ENCODE peak calls at places on chromosome 18, in five cellular contexts. One of them, this sample, is unnamed.

GRCh38 chr18:51330148-51330547 is 132.7 kb upstream of the MEX3C start:
- DNase-seq in ecto neural progenitor cell: no peak
- DNase-seq in AG08395: no peak
- DNase-seq in GM06990: no peak
- DNase-seq in OCI-LY7: no peak
- DNase-seq in this sample: no peak

GRCh38 chr18:67846422-67847098 is 330.0 kb upstream of the DSEL start:
- DNase-seq in ecto neural progenitor cell: no peak
- DNase-seq in AG08395: no peak
- DNase-seq in OCI-LY7: no peak
- DNase-seq in GM06990: no peak
- DNase-seq in this sample: no peak

GRCh38 chr18:8895987-8896619 is 190.7 kb downstream of the MTCL1 start:
- DNase-seq in AG08395: peak
- DNase-seq in OCI-LY7: no peak
- DNase-seq in GM06990: no peak
- DNase-seq in ecto neural progenitor cell: no peak
- DNase-seq in this sample: peak

GRCh38 chr18:48882379-48882778 is 68.4 kb downstream of the SMAD7 start:
- DNase-seq in OCI-LY7: no peak
- DNase-seq in GM06990: no peak
- DNase-seq in ecto neural progenitor cell: no peak
- DNase-seq in AG08395: no peak
- DNase-seq in this sample: no peak

GRCh38 chr18:75067996-75068645 is 140.8 kb downstream of the PTGR3 start:
- DNase-seq in OCI-LY7: no peak
- DNase-seq in ecto neural progenitor cell: no peak
- DNase-seq in AG08395: no peak
- DNase-seq in GM06990: no peak
- DNase-seq in this sample: no peak

GRCh38 chr18:46290440-46291020 is 186.3 kb downstream of the HAUS1 start:
- DNase-seq in ecto neural progenitor cell: no peak
- DNase-seq in GM06990: no peak
- DNase-seq in AG08395: no peak
- DNase-seq in OCI-LY7: no peak
- DNase-seq in this sample: no peak

GRCh38 chr18:29028560-29028959 is 851.6 kb upstream of the CDH2 start:
- DNase-seq in GM06990: no peak
- DNase-seq in OCI-LY7: no peak
- DNase-seq in AG08395: no peak
- DNase-seq in ecto neural progenitor cell: no peak
- DNase-seq in this sample: no peak

GRCh38 chr18:48817021-48817461 is 133.7 kb downstream of the SMAD7 start:
- DNase-seq in GM06990: no peak
- DNase-seq in AG08395: no peak
- DNase-seq in OCI-LY7: no peak
- DNase-seq in ecto neural progenitor cell: peak
- DNase-seq in this sample: no peak

GRCh38 chr18:3612315-3612714 is 162.3 kb downstream of the TGIF1 start:
- DNase-seq in OCI-LY7: no peak
- DNase-seq in AG08395: no peak
- DNase-seq in ecto neural progenitor cell: no peak
- DNase-seq in GM06990: no peak
- DNase-seq in this sample: no peak

GRCh38 chr18:72762505-72763122 is 105.2 kb downstream of the NETO1 start:
- DNase-seq in AG08395: peak
- DNase-seq in GM06990: peak
- DNase-seq in OCI-LY7: peak
- DNase-seq in ecto neural progenitor cell: no peak
- DNase-seq in this sample: peak

GRCh38 chr18:79496237-79496977 is 100.7 kb downstream of the NFATC1 start:
- DNase-seq in OCI-LY7: no peak
- DNase-seq in GM06990: no peak
- DNase-seq in AG08395: no peak
- DNase-seq in ecto neural progenitor cell: no peak
- DNase-seq in this sample: no peak

GRCh38 chr18:68387246-68387645 is 327.7 kb downstream of the TMX3 start:
- DNase-seq in ecto neural progenitor cell: no peak
- DNase-seq in OCI-LY7: no peak
- DNase-seq in GM06990: no peak
- DNase-seq in AG08395: peak
- DNase-seq in this sample: no peak

GRCh38 chr18:79030680-79031079 is 38.5 kb upstream of the ATP9B start:
- DNase-seq in OCI-LY7: no peak
- DNase-seq in GM06990: no peak
- DNase-seq in ecto neural progenitor cell: peak
- DNase-seq in AG08395: no peak
- DNase-seq in this sample: no peak

This sample was measured in AG08396.